ENCODE peak calls at places on chromosomes 5 and 9, in ten cellular contexts. V, E, S, M, I, A, O, Q, C and W are unnamed samples.

GRCh38 chr9:5644522-5644921 is 15.6 kb downstream of the RIC1 start:
- DNase-seq in V (no peak), E (no peak), S (no peak), M (no peak), I (no peak), A (no peak), O (no peak), Q (no peak), C (no peak), W (no peak)

GRCh38 chr9:81564632-81565031 is 124.7 kb downstream of the TLE1 start:
- DNase-seq in V (no peak), E (no peak), S (no peak), M (no peak), I (no peak), A (no peak), O (no peak), Q (no peak), C (no peak), W (no peak)

GRCh38 chr5:169146158-169146557 is 154.8 kb downstream of the SLIT3 start:
- DNase-seq in V (no peak), E (no peak), S (no peak), M (peak), I (no peak), A (no peak), O (no peak), Q (no peak), C (no peak), W (no peak)

GRCh38 chr5:86684222-86684621 is 66.5 kb downstream of the COX7C start:
- DNase-seq in V (no peak), E (no peak), S (no peak), M (no peak), I (peak), A (no peak), O (no peak), Q (no peak), C (no peak), W (no peak)

GRCh38 chr9:87545858-87546257 is 48.2 kb downstream of the DAPK1 start:
- DNase-seq in V (no peak), E (no peak), S (no peak), M (no peak), I (no peak), A (no peak), O (no peak), Q (no peak), C (no peak), W (no peak)

GRCh38 chr9:32551491-32552049 is 557 bp upstream of the SMIM27 start:
- DNase-seq in V (no peak), E (peak), S (no peak), M (peak), I (peak), A (peak), O (peak), Q (peak), C (peak), W (peak)

GRCh38 chr5:13989832-13990231 is 45.3 kb upstream of the DNAH5 start:
- DNase-seq in V (no peak), E (no peak), S (no peak), M (no peak), I (no peak), A (no peak), O (no peak), Q (no peak), C (no peak), W (no peak)

GRCh38 chr5:180047667-180048066 is 23.9 kb downstream of the RNF130 start:
- DNase-seq in V (peak), E (peak), S (peak), M (no peak), I (no peak), A (no peak), O (peak), Q (peak), C (peak), W (no peak)

GRCh38 chr5:89606901-89607554 is 724.0 kb upstream of the MEF2C start:
- DNase-seq in V (no peak), E (no peak), S (no peak), M (no peak), I (no peak), A (no peak), O (no peak), Q (no peak), C (no peak), W (no peak)

GRCh38 chr5:123673107-123673506 is 161.1 kb downstream of the CSNK1G3 start:
- DNase-seq in V (no peak), E (no peak), S (no peak), M (no peak), I (peak), A (no peak), O (no peak), Q (peak), C (no peak), W (no peak)

GRCh38 chr5:178207917-178208280 is 3.6 kb downstream of the HNRNPAB start:
- DNase-seq in V (peak), E (no peak), S (no peak), M (no peak), I (no peak), A (no peak), O (no peak), Q (no peak), C (peak), W (peak)
- TF ChIP-seq POLR2A in V (no peak), E (no peak), S (no peak), M (no peak), I (no peak), A (no peak), O (no peak), Q (no peak), C (no peak), W (peak)

DNA sequence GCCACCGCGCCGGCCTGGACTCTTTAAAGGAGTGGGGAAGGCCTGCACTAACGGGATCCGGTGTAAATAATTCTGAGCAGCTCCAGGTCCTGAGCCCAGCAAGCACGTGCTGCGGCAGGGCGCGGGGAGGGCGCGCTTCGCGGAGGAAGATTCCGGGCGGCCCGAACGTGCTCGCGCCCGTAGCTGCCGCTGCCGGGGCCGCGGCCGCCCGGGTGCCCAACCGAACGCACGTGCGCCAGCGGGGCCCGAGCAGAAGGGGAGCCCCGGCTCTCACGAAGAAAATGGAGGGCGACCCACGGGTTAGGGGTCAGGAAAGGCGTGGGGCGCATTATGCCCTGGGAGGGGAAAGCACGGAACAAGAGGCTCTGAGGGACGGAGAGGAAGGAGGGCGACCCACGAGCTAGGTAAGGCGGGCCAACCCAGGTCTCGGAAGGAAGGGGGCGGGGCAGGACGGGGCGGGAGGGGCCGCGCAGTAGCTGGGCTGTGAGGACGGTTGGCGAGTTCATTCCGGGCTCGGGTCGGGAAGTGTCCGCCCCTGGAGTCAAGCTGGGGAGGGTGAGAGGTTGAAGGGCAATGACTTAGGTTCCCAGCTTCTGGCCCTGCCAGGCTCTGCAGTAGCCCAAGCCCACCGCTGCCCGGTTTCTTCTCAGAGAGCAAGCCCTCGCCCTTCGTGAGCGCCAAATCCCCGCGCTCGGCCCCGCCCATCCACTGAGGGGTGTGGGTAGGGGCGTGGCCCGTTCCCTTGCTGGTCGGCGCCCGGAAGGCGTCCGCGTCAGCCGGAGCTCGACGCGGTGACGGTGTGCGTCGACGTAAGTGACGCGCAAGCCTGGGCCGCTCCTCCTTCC is at the start of gene ZNF131:
- DNase-seq in V (peak), E (peak), S (peak), M (peak), I (peak), A (peak), O (peak), Q (peak), C (peak), W (peak)
- TF ChIP-seq POLR2A in V (no peak), E (no peak), S (peak), M (no peak), I (peak), A (peak), O (peak), Q (peak), C (peak), W (peak)

DNA sequence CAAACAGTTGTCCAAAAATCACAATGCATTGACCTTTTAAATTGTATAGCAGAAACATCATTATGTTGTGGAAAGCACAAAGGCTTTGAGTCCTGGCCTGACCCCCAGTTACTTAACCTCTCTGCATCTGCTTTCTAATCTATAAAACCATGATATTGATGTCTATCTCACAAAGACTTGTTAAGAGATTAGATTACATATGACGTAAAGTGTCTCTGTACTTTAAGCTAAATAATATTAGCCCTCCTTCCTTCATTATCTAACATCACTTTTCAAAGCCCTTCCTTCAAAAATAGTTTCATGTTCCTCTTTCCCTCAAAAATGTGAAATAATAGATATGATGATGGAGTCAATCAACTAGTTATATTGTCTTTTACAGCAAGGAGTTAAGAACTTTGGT is 3.4 kb downstream of the ADAMTS6 start:
- DNase-seq in V (no peak), E (no peak), S (no peak), M (no peak), I (no peak), A (no peak), O (no peak), Q (no peak), C (no peak), W (no peak)
- TF ChIP-seq POLR2A in V (no peak), E (no peak), S (no peak), M (no peak), I (no peak), A (no peak), O (no peak), Q (no peak), C (no peak), W (no peak)

GRCh38 chr5:140560227-140560626 is 3.0 kb upstream of the SRA1 start:
- DNase-seq in V (no peak), E (no peak), S (no peak), M (no peak), I (no peak), A (no peak), O (no peak), Q (no peak), C (peak), W (no peak)
- TF ChIP-seq POLR2A in V (no peak), E (no peak), S (no peak), M (no peak), I (no peak), A (no peak), O (no peak), Q (no peak), C (no peak), W (no peak)

DNA sequence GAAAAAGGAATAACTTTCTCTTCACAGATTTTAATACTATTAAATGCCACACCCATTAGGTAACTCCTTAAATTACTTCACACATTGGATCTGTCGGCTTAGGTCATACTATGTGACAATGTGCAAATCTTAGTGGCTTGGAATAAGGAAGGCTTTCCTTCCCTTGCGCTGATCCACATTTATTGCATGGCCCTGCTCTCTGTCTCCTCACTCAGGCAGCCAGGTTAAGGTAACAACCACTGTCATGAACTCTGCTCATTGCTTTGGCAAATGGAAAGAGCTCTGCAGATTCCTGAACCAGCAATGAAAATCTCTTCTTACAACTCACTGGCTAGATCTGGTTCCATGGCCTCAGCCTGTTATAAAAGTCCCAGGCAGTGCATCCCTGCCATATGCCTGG is 121.9 kb upstream of the NFIB start:
- DNase-seq in V (no peak), E (no peak), S (no peak), M (no peak), I (no peak), A (no peak), O (no peak), Q (no peak), C (no peak), W (no peak)
- TF ChIP-seq POLR2A in V (no peak), E (no peak), S (no peak), M (no peak), I (no peak), A (no peak), O (no peak), Q (no peak), C (no peak), W (no peak)

GRCh38 chr5:176776916-176777315 is 33.4 kb upstream of the UNC5A start:
- DNase-seq in V (peak), E (no peak), S (no peak), M (peak), I (no peak), A (no peak), O (no peak), Q (no peak), C (peak), W (no peak)

GRCh38 chr5:176779537-176779936 is 30.8 kb upstream of the UNC5A start:
- DNase-seq in V (peak), E (no peak), S (no peak), M (peak), I (no peak), A (no peak), O (no peak), Q (no peak), C (peak), W (no peak)

GRCh38 chr5:176780071-176780850 is 30.1 kb upstream of the UNC5A start:
- DNase-seq in V (peak), E (no peak), S (no peak), M (peak), I (no peak), A (no peak), O (no peak), Q (no peak), C (peak), W (no peak)

GRCh38 chr5:176780951-176781350 is 29.4 kb upstream of the UNC5A start:
- DNase-seq in V (peak), E (no peak), S (no peak), M (peak), I (no peak), A (no peak), O (no peak), Q (peak), C (peak), W (no peak)

GRCh38 chr5:176778921-176779465 is 31.4 kb upstream of the UNC5A start:
- DNase-seq in V (peak), E (no peak), S (no peak), M (peak), I (no peak), A (no peak), O (no peak), Q (no peak), C (peak), W (no peak)
- TF ChIP-seq POLR2A in V (no peak), E (no peak), S (no peak), M (no peak), I (no peak), A (no peak), O (no peak), Q (no peak), C (no peak), W (no peak)

GRCh38 chr9:97802276-97802675 is 50.8 kb upstream of the FOXE1 start:
- DNase-seq in V (no peak), E (no peak), S (no peak), M (no peak), I (peak), A (peak), O (no peak), Q (no peak), C (no peak), W (no peak)

GRCh38 chr9:97806721-97807120 is 46.3 kb upstream of the FOXE1 start:
- DNase-seq in V (no peak), E (no peak), S (no peak), M (no peak), I (no peak), A (no peak), O (no peak), Q (no peak), C (no peak), W (no peak)

GRCh38 chr9:97804059-97804365 is 49.0 kb upstream of the FOXE1 start:
- DNase-seq in V (no peak), E (no peak), S (no peak), M (no peak), I (no peak), A (no peak), O (no peak), Q (no peak), C (no peak), W (no peak)

GRCh38 chr9:97801180-97801579 is 51.8 kb upstream of the FOXE1 start:
- DNase-seq in V (no peak), E (no peak), S (no peak), M (no peak), I (no peak), A (no peak), O (no peak), Q (no peak), C (no peak), W (no peak)

GRCh38 chr9:97803167-97804058 is 49.6 kb upstream of the FOXE1 start:
- DNase-seq in V (peak), E (peak), S (peak), M (peak), I (peak), A (peak), O (peak), Q (peak), C (peak), W (peak)
- TF ChIP-seq POLR2A in V (no peak), E (peak), S (no peak), M (no peak), I (peak), A (peak), O (no peak), Q (peak), C (no peak), W (no peak)

GRCh38 chr5:32206053-32206452 is 31.9 kb upstream of the GOLPH3 start:
- DNase-seq in V (no peak), E (no peak), S (no peak), M (no peak), I (no peak), A (no peak), O (no peak), Q (no peak), C (no peak), W (no peak)
- TF ChIP-seq POLR2A in V (no peak), E (no peak), S (no peak), M (no peak), I (no peak), A (no peak), O (no peak), Q (no peak), C (no peak), W (no peak)

GRCh38 chr5:149143470-149143869 is 2.2 kb downstream of the ABLIM3 start:
- DNase-seq in V (no peak), E (peak), S (no peak), M (no peak), I (no peak), A (no peak), O (no peak), Q (no peak), C (no peak), W (no peak)
- TF ChIP-seq POLR2A in V (no peak), E (no peak), S (no peak), M (no peak), I (no peak), A (no peak), O (no peak), Q (no peak), C (no peak), W (no peak)